ENCODE peak calls at places on chromosomes 12 and 14, in eight cellular contexts. S is GM23248; O is testis; J is thoracic aorta; Y is heart right ventricle; I is aorta; M is naive thymus-derived CD4-positive, alpha-beta T cell; H is body of pancreas. E is an unnamed sample. For H3K4me1, the result is how much of the 10 kb centered on the place peaks cover.

GRCh38 chr14:74275265-74275841 is 27.4 kb downstream of the ABCD4 start:
- DNase-seq in J (no peak), H (no peak), M (no peak), S (peak), I (no peak), O (no peak), Y (no peak), E (no peak)

GRCh38 chr12:88579572-88579940 is 715 bp downstream of the KITLG start:
- DNase-seq in Y (peak), M (no peak), O (peak), I (peak), H (peak), S (peak), J (no peak), E (no peak)

GRCh38 chr14:75489480-75489837 is 32.8 kb upstream of the BATF start:
- DNase-seq in M (no peak), H (peak), S (no peak), Y (no peak), I (no peak), J (no peak), O (no peak), E (no peak)

GRCh38 chr12:92602476-92602875 is 100.3 kb upstream of the PLEKHG7 start:
- DNase-seq in M (no peak), H (no peak), Y (no peak), I (no peak), J (no peak), S (peak), O (no peak), E (no peak)

GRCh38 chr12:39372929-39373328 is 70.0 kb downstream of the KIF21A start:
- DNase-seq in J (no peak), M (no peak), H (no peak), O (no peak), S (no peak), Y (no peak), I (no peak), E (peak)

GRCh38 chr14:95106966-95107365 is 50.4 kb downstream of the DICER1 start:
- DNase-seq in Y (no peak), O (no peak), I (no peak), J (no peak), H (no peak), M (no peak), S (peak), E (no peak)

GRCh38 chr14:93954900-93955891 is 21.2 kb downstream of the ASB2 start:
- DNase-seq in M (no peak), S (no peak), H (no peak), Y (no peak), I (no peak), O (no peak), J (no peak), E (peak)

GRCh38 chr14:51333299-51333698 is 93.3 kb downstream of the TMX1 start:
- DNase-seq in O (no peak), Y (no peak), M (no peak), I (no peak), J (no peak), H (no peak), S (no peak), E (no peak)

GRCh38 chr14:102848830-102849521 is 71.7 kb downstream of the TRAF3 start:
- DNase-seq in S (no peak), H (peak), Y (peak), I (no peak), J (no peak), O (peak), M (no peak), E (no peak)

GRCh38 chr14:53109688-53110041 is 43.5 kb downstream of the DDHD1 start:
- DNase-seq in S (no peak), Y (no peak), I (no peak), H (no peak), M (no peak), J (no peak), O (no peak), E (no peak)

GRCh38 chr12:90964616-90965015 is 9.6 kb upstream of the CCER1 start:
- DNase-seq in H (no peak), Y (no peak), J (no peak), O (no peak), S (no peak), I (no peak), M (no peak), E (no peak)

GRCh38 chr12:94941440-94941862 is 62.0 kb downstream of the NDUFA12 start:
- DNase-seq in M (peak), I (peak), Y (peak), H (peak), S (peak), J (peak), O (no peak), E (peak)

GRCh38 chr14:80300351-80300750 is 89.0 kb upstream of the DIO2 start:
- DNase-seq in I (no peak), Y (no peak), S (no peak), M (no peak), H (no peak), O (no peak), J (no peak), E (no peak)

GRCh38 chr12:50086148-50086547 is 1.0 kb downstream of the SMARCD1 start:
- DNase-seq in O (no peak), I (peak), H (no peak), M (no peak), Y (no peak), J (no peak), S (no peak), E (no peak)

GRCh38 chr12:50085615-50085928 is 430 bp downstream of the SMARCD1 start:
- DNase-seq in M (no peak), S (peak), O (no peak), Y (no peak), J (no peak), I (no peak), H (no peak), E (no peak)

GRCh38 chr12:50087159-50087558 is 2.0 kb downstream of the SMARCD1 start:
- DNase-seq in O (no peak), Y (no peak), J (no peak), I (no peak), H (no peak), S (no peak), M (no peak), E (no peak)

GRCh38 chr12:50083301-50083700 is 1.8 kb upstream of the SMARCD1 start:
- DNase-seq in Y (no peak), S (no peak), H (no peak), J (no peak), M (no peak), O (no peak), I (no peak), E (no peak)

GRCh38 chr12:50084775-50085614 is at the start of gene SMARCD1:
- DNase-seq in H (peak), J (peak), I (peak), S (peak), Y (peak), O (peak), M (peak), E (peak)
- H3K27ac ChIP-seq in H (peak), J (peak), I (peak), S (peak), Y (peak), O (peak), M (peak), E (peak)

GRCh38 chr14:89947344-89947743 is 7.2 kb downstream of the EFCAB11 start:
- DNase-seq in M (no peak), H (no peak), S (no peak), I (no peak), Y (no peak), O (no peak), J (no peak), E (no peak)
- H3K4me1 ChIP-seq in M (under half), H (under half), S (under half), I (under half), Y (under half), O (under half), J (under half), E (under half)

DNA sequence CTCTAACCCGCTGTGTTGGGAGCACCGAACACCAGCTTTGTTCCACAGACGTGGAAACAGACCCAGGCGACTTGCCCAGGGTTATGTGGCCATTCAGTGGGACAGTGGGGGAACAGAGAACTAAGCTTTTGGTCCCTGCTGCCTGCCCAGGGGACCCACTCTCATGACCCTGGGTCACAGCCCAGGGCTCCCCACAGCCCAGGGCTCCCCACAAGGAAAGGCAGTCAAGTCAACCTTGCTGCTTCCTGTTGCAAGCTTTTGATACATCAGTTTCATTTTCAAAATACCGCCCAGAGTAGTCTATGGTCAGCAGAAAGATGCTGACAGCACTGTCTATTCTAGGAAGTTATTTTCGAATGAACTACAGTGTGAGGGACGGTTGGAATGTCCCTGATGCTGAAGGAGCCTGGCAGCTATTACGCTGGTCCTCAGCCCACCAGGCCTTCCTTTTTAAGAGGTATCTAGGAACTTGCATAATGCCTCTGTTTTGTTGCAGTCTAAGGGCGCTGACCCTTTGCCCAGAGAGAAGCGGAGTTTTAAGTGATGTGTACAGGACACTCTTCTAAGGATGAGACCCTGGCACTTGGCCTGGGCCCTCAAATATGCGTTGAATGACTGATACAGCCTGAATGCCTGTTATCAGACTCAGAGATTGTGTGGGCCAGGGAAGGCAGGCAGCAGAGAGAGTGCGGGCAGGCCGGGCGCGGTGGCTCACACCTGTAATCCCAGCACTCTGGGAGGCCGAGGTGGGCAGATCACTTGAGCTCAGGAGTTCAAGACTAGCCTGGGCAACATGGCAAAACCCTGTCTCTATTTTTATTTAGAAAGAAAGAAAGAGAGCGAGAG is 12.6 kb upstream of the TTC7B start:
- DNase-seq in Y (no peak), H (no peak), S (no peak), O (no peak), M (peak), J (no peak), I (no peak), E (peak)
- H3K4me3 ChIP-seq in Y (no peak), H (no peak), S (peak), O (peak), M (peak), J (peak), I (no peak), E (peak)

DNA sequence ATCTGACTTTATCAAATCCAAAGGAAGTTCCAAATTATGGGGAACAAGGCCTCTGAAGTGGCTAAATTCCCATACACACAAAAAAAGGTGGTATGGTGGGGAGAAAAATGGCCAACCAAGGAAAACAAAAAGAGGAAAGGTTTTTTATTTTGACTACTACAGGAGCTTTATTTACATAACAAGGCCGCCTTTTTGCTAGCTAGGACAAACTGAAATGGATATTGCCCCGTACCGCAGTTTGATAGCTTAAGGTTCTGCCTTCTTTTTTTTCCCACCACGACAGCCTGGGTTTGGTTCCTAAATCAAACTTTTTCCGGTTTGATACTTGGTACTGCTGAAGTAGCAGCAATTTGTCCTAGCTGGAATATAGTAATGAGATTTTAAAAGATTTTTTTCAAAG is 66.8 kb downstream of the COX16 start:
- DNase-seq in M (no peak), O (no peak), S (no peak), I (no peak), Y (no peak), H (no peak), J (no peak), E (no peak)
- H3K27ac ChIP-seq in M (no peak), O (no peak), S (no peak), I (no peak), Y (no peak), H (no peak), J (no peak), E (no peak)

GRCh38 chr14:68376067-68376810 is 416.6 kb downstream of the ZFP36L1 start:
- DNase-seq in I (no peak), O (no peak), M (no peak), H (no peak), S (no peak), J (no peak), Y (no peak), E (no peak)

GRCh38 chr14:68373124-68373646 is 419.7 kb downstream of the ZFP36L1 start:
- DNase-seq in S (no peak), O (no peak), I (no peak), J (no peak), Y (no peak), H (no peak), M (no peak), E (no peak)

GRCh38 chr14:68373847-68374582 is 418.9 kb downstream of the ZFP36L1 start:
- DNase-seq in Y (no peak), H (no peak), M (no peak), I (no peak), S (no peak), J (no peak), O (no peak), E (no peak)

GRCh38 chr14:68375371-68375770 is 417.5 kb downstream of the ZFP36L1 start:
- DNase-seq in M (no peak), S (no peak), I (no peak), H (no peak), Y (no peak), O (no peak), J (no peak), E (no peak)

GRCh38 chr14:68374682-68375081 is 418.2 kb downstream of the ZFP36L1 start:
- DNase-seq in S (no peak), M (no peak), Y (no peak), I (no peak), J (no peak), H (peak), O (no peak), E (no peak)
- H3K4me1 ChIP-seq in S (under half), M (under half), Y (under half), I (under half), J (under half), H (under half), O (under half), E (half or more)

GRCh38 chr12:32176606-32177005 is 70.0 kb downstream of the BICD1 start:
- DNase-seq in O (no peak), J (no peak), H (no peak), Y (no peak), I (no peak), M (no peak), S (no peak), E (no peak)
- H3K4me3 ChIP-seq in O (no peak), J (no peak), H (no peak), Y (no peak), I (no peak), M (no peak), S (no peak), E (no peak)

DNA sequence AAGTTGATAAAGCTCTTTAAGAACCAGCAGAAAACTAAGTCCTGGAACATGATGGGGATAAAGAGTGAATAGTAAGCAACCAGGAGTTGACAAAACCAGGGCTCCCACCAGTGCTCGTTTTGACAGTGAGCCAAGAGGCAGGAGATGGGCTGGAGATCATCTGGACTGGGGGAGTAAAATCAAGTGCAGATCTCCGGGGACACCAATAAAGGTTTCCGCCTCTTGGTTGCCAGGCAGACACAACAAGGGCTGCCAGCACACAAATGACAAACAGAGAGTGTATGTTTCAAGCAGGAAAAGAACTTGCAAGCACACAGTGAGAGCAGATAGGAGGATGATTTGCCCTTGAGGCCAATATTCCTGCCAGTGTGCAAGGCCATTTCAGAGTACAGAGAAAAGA is 404.7 kb downstream of the SLC6A15 start:
- DNase-seq in M (no peak), S (peak), H (peak), I (no peak), O (peak), Y (no peak), J (no peak), E (no peak)
- H3K27ac ChIP-seq in M (no peak), S (peak), H (no peak), I (no peak), O (no peak), Y (no peak), J (no peak), E (no peak)

E was measured in CD4-positive, alpha-beta memory T cell.